ENCODE peak calls at places on chromosomes 6 and 20, in eight cellular contexts. U is prostate gland, Y is uterus, P is cardiac muscle cell, C is ovary, I is mesendoderm, G is SJSA1, O is H1. N is an unnamed sample. For H3K4me1, the result is how much of the 10 kb centered on the place peaks cover.

GRCh38 chr6:45801471-45802289 is 214.0 kb downstream of the CLIC5 start:
- DNase-seq in U (no peak), Y (no peak), P (no peak), C (no peak), I (no peak), G (no peak), O (no peak), N (no peak)

GRCh38 chr6:111631930-111632460 is 26.3 kb upstream of the TRAF3IP2 start:
- DNase-seq in U (no peak), Y (peak), P (no peak), C (no peak), I (peak), G (no peak), O (no peak), N (peak)

GRCh38 chr6:100281471-100281878 is 183.2 kb downstream of the SIM1 start:
- DNase-seq in U (no peak), Y (no peak), P (peak), C (no peak), I (peak), G (no peak), O (no peak), N (no peak)

GRCh38 chr20:62850333-62850974 is 11.2 kb downstream of the TCFL5 start:
- DNase-seq in U (no peak), Y (no peak), P (no peak), C (no peak), I (no peak), G (no peak), O (no peak), N (no peak)

GRCh38 chr6:162907876-162908481 is 180.2 kb downstream of the PACRG start:
- DNase-seq in U (no peak), Y (no peak), P (peak), C (no peak), I (peak), G (no peak), O (no peak), N (no peak)

GRCh38 chr20:34269996-34270627 is 28.9 kb downstream of the ASIP start:
- DNase-seq in U (peak), Y (peak), P (peak), C (no peak), I (no peak), G (no peak), O (no peak), N (no peak)

GRCh38 chr6:41560440-41561192 is 14.4 kb downstream of the FOXP4 start:
- DNase-seq in U (no peak), Y (peak), P (peak), C (peak), I (peak), G (no peak), O (no peak), N (peak)

GRCh38 chr6:53321701-53322100 is 27.0 kb downstream of the ELOVL5 start:
- DNase-seq in U (no peak), Y (no peak), P (no peak), C (no peak), I (no peak), G (no peak), O (no peak), N (no peak)

GRCh38 chr6:15283986-15284361 is 38.1 kb downstream of the JARID2 start:
- DNase-seq in U (no peak), Y (no peak), P (peak), C (no peak), I (no peak), G (no peak), O (no peak), N (no peak)

GRCh38 chr6:20458051-20458894 is 56.6 kb downstream of the E2F3 start:
- DNase-seq in U (no peak), Y (no peak), P (peak), C (no peak), I (peak), G (no peak), O (no peak), N (no peak)

GRCh38 chr6:38584731-38585130 is 55.0 kb downstream of the BTBD9 start:
- DNase-seq in U (no peak), Y (no peak), P (no peak), C (no peak), I (no peak), G (no peak), O (no peak), N (no peak)

DNA sequence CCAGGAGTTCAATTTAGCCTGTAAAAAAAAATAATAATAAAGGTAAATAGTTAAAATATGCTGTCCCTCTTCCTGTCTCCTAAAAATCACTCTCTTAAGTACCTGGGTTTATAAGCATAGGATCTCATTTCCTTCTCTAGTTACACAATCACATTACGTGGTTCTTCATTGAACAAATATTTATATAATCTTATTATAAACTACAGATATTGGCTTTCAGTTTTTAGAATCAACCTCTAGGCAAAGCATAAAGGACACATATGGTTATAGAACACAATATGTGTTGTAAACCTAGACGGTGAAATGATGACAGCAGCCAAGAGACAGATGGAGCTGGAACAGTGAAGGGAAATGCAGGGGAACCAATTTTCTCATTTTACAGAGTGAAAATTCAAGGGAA is 83.0 kb upstream of the CDYL start:
- DNase-seq in U (no peak), Y (no peak), P (no peak), C (no peak), I (no peak), G (no peak), O (no peak), N (no peak)
- H3K27ac ChIP-seq in U (no peak), Y (no peak), P (no peak), C (no peak), I (no peak), G (no peak), O (no peak), N (no peak)

GRCh38 chr6:7085911-7086310 is 21.9 kb upstream of the RREB1 start:
- DNase-seq in U (no peak), Y (peak), P (peak), C (peak), I (no peak), G (peak), O (no peak), N (peak)

GRCh38 chr6:7087491-7087979 is 20.2 kb upstream of the RREB1 start:
- DNase-seq in U (no peak), Y (no peak), P (no peak), C (no peak), I (no peak), G (no peak), O (no peak), N (peak)

GRCh38 chr6:7087066-7087465 is 20.7 kb upstream of the RREB1 start:
- DNase-seq in U (no peak), Y (no peak), P (peak), C (no peak), I (peak), G (no peak), O (no peak), N (no peak)

GRCh38 chr6:7086488-7086887 is 21.3 kb upstream of the RREB1 start:
- DNase-seq in U (no peak), Y (peak), P (peak), C (peak), I (no peak), G (no peak), O (no peak), N (peak)

DNA sequence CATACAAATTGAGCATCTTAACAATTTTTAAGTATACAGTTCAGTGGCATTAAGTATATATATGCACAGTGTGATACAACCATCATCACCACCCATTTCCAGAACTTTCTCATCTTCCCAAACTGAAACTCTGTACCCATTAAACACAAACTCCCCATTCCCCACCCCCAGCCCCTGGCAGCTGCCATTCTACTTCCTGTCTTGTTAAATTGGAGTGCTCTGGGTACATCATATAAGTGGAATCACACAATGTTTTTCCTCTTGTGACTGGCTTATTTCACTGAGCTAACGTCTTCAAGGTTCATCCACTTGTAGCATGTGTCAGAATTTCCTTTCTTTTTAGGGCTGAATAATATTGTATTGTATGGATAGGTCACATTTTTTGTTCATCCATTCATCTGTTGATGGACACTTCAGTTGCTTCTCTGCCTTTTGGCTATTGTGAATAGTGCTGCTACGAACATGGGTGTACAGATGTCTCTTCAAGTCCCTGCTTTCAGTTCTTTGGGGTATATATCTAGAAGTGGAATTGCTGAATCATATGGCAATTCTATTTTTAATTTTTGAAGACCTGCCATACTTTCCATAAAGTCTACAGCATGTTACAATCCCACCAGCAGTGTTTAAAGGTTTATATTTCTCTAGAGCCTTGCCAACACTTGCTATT is 19.6 kb upstream of the RREB1 start:
- DNase-seq in U (no peak), Y (no peak), P (no peak), C (no peak), I (no peak), G (no peak), O (no peak), N (peak)
- H3K4me3 ChIP-seq in U (no peak), Y (no peak), P (no peak), C (no peak), I (no peak), G (no peak), O (no peak), N (no peak)

DNA sequence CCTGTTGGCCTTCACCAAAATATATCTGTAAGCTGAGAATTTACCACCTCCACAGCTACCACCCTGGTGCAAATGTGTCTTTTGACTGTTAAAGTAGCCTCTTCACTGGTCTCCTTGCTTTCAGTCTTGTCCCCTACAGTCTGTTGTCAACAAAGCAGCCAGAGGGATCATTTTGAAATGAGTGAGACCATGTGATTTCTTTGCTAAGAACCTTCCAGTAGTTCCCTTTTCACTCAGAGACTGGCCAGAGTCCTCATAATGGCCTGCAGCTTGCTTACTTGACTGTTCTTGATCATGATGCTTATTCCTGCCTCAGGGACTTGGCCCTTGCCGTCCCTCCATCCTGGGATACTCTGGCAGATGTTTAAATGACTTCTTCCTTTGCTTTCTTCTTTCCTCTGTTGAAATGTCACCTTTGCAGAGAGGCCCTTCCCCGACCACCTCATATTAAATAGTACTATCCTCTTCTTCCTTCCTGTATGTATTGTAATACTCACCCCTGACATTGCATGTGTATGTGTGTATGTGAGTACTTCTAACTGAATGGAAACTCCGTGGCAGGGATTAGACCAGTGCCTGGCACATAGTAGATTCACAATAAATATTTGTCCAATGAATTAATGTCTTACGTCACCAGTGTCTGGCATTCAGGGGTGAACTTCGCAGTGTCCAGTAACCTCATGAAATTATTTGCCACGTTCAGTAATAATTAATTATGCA is 5.0 kb downstream of the MANBAL start:
- DNase-seq in U (no peak), Y (no peak), P (peak), C (no peak), I (no peak), G (no peak), O (no peak), N (no peak)
- H3K4me1 ChIP-seq in U (under half), Y (under half), P (under half), C (under half), I (under half), G (half or more), O (under half), N (under half)

DNA sequence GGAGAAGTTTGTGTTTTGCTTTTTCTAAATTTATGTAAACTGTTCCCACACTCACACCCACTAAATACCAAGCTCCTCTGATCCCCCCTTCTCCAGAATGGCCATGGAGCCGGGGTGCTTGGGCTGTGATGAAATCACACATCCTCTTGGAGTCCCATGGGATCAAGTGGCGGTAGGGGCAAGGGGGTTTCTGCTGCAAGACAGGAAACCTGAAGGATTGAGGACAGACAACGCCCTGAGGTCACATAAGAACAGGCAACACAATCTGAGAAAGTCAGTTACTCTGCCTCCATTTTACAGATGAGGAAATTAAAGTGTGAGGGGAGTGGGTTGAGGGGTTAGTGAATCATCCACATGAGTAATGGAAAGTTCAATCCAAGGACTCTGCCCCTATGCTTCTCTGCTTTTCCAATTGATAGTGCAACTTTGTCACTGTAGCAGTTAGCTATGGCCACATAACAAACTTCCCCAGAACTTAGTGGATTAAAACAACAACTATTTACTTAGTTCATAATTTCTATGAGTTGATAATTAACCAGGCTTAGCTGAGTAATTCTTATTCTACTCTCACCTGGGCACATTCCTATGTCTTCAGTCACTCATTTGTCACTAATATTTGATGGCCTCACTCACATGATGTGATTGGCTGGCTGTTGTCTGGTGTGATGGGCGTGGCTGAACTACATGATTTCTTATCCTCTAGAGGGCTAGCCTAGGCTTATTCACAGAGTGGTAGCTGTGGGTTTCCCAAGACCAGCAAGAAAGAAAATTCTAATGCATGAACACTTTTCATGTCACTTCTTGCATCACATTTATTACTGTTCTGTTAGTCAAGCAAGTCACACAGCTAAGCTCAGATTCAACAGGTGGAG is 311.1 kb upstream of the RNF24 start:
- DNase-seq in U (no peak), Y (peak), P (no peak), C (no peak), I (no peak), G (peak), O (no peak), N (peak)
- H3K27ac ChIP-seq in U (no peak), Y (peak), P (no peak), C (no peak), I (no peak), G (no peak), O (no peak), N (no peak)

GRCh38 chr20:3808141-3808479 is 12.0 kb downstream of the CDC25B start:
- DNase-seq in U (peak), Y (peak), P (peak), C (peak), I (no peak), G (peak), O (no peak), N (peak)
- H3K4me3 ChIP-seq in U (no peak), Y (no peak), P (no peak), C (no peak), I (no peak), G (no peak), O (no peak), N (no peak)

DNA sequence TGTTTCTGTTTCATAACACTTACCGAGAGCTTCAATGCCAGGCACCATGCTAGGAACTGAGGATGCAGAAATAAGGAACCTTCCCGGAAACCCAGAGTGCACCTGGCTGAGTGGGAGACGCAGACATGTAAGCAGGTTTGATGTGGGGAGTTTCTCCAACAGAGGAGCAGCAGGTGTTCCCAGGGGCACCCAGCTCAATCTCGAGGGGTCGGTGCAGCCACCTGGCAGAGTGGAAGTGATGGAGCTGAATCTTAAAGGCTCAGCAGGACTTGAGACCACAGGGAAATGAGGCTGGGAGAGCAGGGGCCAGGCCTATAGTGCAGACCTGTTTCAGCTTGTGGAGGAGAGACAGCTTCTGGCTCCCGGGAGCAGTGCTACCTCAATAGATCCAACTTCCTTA is 27.9 kb upstream of the SRC start:
- DNase-seq in U (no peak), Y (no peak), P (no peak), C (peak), I (no peak), G (no peak), O (no peak), N (no peak)
- H3K4me1 ChIP-seq in U (under half), Y (under half), P (under half), C (under half), I (under half), G (under half), O (under half), N (under half)

N was measured in small intestine.